ENCODE peak calls at places on chromosomes 3 and 15, in nine cellular contexts. H is MV-4-11; D is frontal cortex; E is SHP77; I is GM10248; J is CD4-positive, alpha-beta T cell; M is kidney tubule cell; X is kidney; T is posterior cingulate gyrus. O is an unnamed sample.

GRCh38 chr3:25781145-25781757 is 2.0 kb downstream of the NGLY1 start:
- DNase-seq in X (no peak), M (no peak), I (peak), E (no peak), D (no peak), T (no peak), J (no peak), H (peak), O (no peak)

GRCh38 chr3:81622395-81622794 is 139.1 kb downstream of the GBE1 start:
- DNase-seq in I (no peak), T (no peak), J (no peak), H (no peak), D (no peak), X (no peak), M (no peak), E (no peak), O (no peak)

GRCh38 chr3:123658118-123658859 is 73.4 kb upstream of the HACD2 start:
- DNase-seq in I (no peak), D (no peak), H (no peak), T (no peak), E (no peak), J (no peak), X (peak), M (no peak), O (no peak)

GRCh38 chr15:81349271-81349670 is 24.7 kb downstream of the TMC3 start:
- DNase-seq in E (no peak), I (no peak), X (no peak), T (no peak), M (no peak), J (no peak), D (no peak), H (no peak), O (no peak)

GRCh38 chr3:119794971-119795612 is 13.2 kb downstream of the NR1I2 start:
- DNase-seq in D (no peak), I (no peak), H (peak), M (peak), E (no peak), T (no peak), X (no peak), J (no peak), O (no peak)

GRCh38 chr3:133412511-133413165 is 12.8 kb downstream of the BFSP2 start:
- DNase-seq in T (no peak), I (no peak), X (no peak), H (no peak), D (no peak), M (no peak), E (peak), J (no peak), O (no peak)

GRCh38 chr15:78174398-78174797 is 25.2 kb downstream of the IDH3A start:
- DNase-seq in X (no peak), I (peak), M (no peak), E (no peak), D (no peak), T (no peak), J (no peak), H (peak), O (no peak)

GRCh38 chr15:70578196-70578595 is 185.2 kb downstream of the UACA start:
- DNase-seq in X (no peak), M (no peak), H (no peak), D (no peak), I (no peak), J (no peak), E (no peak), T (no peak), O (no peak)

GRCh38 chr3:10370429-10370828 is 49.5 kb upstream of the SEC13 start:
- DNase-seq in D (no peak), H (peak), T (peak), E (peak), M (peak), J (no peak), X (no peak), I (no peak), O (no peak)

GRCh38 chr3:123424321-123424998 is 24.4 kb downstream of the ADCY5 start:
- DNase-seq in I (no peak), E (no peak), H (no peak), D (no peak), T (peak), J (no peak), X (peak), M (peak), O (no peak)

GRCh38 chr3:4107430-4107829 is 195.7 kb upstream of the SETMAR start:
- DNase-seq in X (no peak), M (no peak), J (no peak), H (no peak), E (no peak), T (no peak), D (no peak), I (no peak), O (no peak)

GRCh38 chr3:100316656-100317069 is 17.9 kb upstream of the NIT2 start:
- DNase-seq in D (no peak), I (peak), J (peak), E (peak), T (no peak), X (no peak), H (peak), M (peak), O (no peak)

GRCh38 chr3:125194061-125194848 is 18.3 kb downstream of the SLC12A8 start:
- DNase-seq in I (no peak), D (no peak), J (no peak), E (no peak), X (no peak), M (peak), H (no peak), T (no peak), O (no peak)

GRCh38 chr3:171565133-171565532 is 104.9 kb upstream of the TNIK start:
- DNase-seq in X (no peak), H (no peak), E (no peak), D (no peak), J (no peak), T (no peak), M (no peak), I (no peak), O (no peak)

GRCh38 chr15:70164910-70165791 is 67.4 kb upstream of the TLE3 start:
- DNase-seq in T (no peak), J (no peak), X (no peak), D (no peak), M (no peak), H (no peak), I (no peak), E (no peak), O (no peak)

GRCh38 chr3:8516783-8517182 is 15.2 kb downstream of the LMCD1 start:
- DNase-seq in E (no peak), M (no peak), J (no peak), X (no peak), H (no peak), I (no peak), D (no peak), T (no peak), O (no peak)

GRCh38 chr3:177758131-177758530 is 560.8 kb upstream of the TBL1XR1 start:
- DNase-seq in I (no peak), X (no peak), H (no peak), M (no peak), D (no peak), E (no peak), T (no peak), J (no peak), O (no peak)

GRCh38 chr3:59313365-59313764 is 263.5 kb upstream of the CFAP20DC start:
- DNase-seq in J (peak), E (peak), T (no peak), M (peak), I (peak), H (peak), X (no peak), D (no peak), O (peak)

GRCh38 chr3:14791343-14791945 is 27.3 kb upstream of the FGD5 start:
- DNase-seq in D (no peak), M (peak), X (no peak), I (peak), J (peak), H (peak), E (peak), T (no peak), O (no peak)

GRCh38 chr15:48582472-48583235 is 62.9 kb downstream of the FBN1 start:
- DNase-seq in D (no peak), J (no peak), X (no peak), T (no peak), H (no peak), I (no peak), E (no peak), M (peak), O (no peak)

GRCh38 chr15:88060383-88060782 is 196.2 kb downstream of the NTRK3 start:
- DNase-seq in D (no peak), M (no peak), E (no peak), J (no peak), H (no peak), T (no peak), X (no peak), I (no peak), O (no peak)

GRCh38 chr15:68218331-68218730 is 11.2 kb downstream of the CLN6 start:
- DNase-seq in X (peak), M (no peak), E (no peak), D (no peak), I (no peak), J (no peak), H (no peak), T (no peak), O (no peak)

GRCh38 chr15:48472756-48473155 is 141.5 kb downstream of the DUT start:
- DNase-seq in I (no peak), J (no peak), E (no peak), X (no peak), M (peak), T (no peak), D (no peak), H (peak), O (no peak)

GRCh38 chr15:67133738-67134576 is 68.6 kb downstream of the SMAD3 start:
- DNase-seq in D (no peak), T (no peak), J (peak), X (peak), I (peak), H (no peak), E (no peak), M (peak), O (peak)

GRCh38 chr15:71114887-71115566 is at the start of gene THSD4:
- DNase-seq in X (peak), I (peak), E (peak), J (peak), T (no peak), M (peak), H (peak), D (peak), O (no peak)

GRCh38 chr3:161914703-161915102 is 418.1 kb downstream of the OTOL1 start:
- DNase-seq in M (peak), X (no peak), E (peak), H (peak), T (peak), I (no peak), J (no peak), D (peak), O (no peak)